ENCODE peak calls at places on chromosomes 11 and 22, in five cellular contexts. C is colonic mucosa, D is Karpas-422, H is heart right ventricle, B is right lobe of liver. K is an unnamed sample.

GRCh38 chr11:13535819-13536218 is 40.0 kb upstream of the PTH start:
- DNase-seq in C (no peak), D (peak; percentile 70), H (no peak), B (no peak), K (no peak)

GRCh38 chr11:68043349-68044144 is 4.7 kb downstream of the TCIRG1 start:
- DNase-seq in C (no peak), D (no peak), H (no peak), B (no peak), K (no peak)

GRCh38 chr11:120608760-120609211 is 97.2 kb downstream of the GRIK4 start:
- DNase-seq in C (peak; percentile 34), D (no peak), H (no peak), B (no peak), K (peak; percentile 11)

GRCh38 chr11:130732476-130732875 is 183.8 kb downstream of the SNX19 start:
- DNase-seq in C (no peak), D (no peak), H (no peak), B (no peak), K (no peak)

GRCh38 chr11:84503503-84503902 is 1123.6 kb downstream of the DLG2 start:
- DNase-seq in C (no peak), D (no peak), H (no peak), B (no peak), K (no peak)

GRCh38 chr11:94934362-94934761 is 39.0 kb downstream of the CWC15 start:
- DNase-seq in C (no peak), D (no peak), H (no peak), B (no peak), K (no peak)

GRCh38 chr22:22955276-22955798 is 67.7 kb downstream of the IGLL5 start:
- DNase-seq in C (no peak), D (no peak), H (no peak), B (no peak), K (no peak)

GRCh38 chr11:85765835-85766234 is 45.1 kb downstream of the SYTL2 start:
- DNase-seq in C (no peak), D (no peak), H (no peak), B (no peak), K (no peak)

GRCh38 chr22:47195676-47196492 is 433.4 kb downstream of the TBC1D22A start:
- DNase-seq in C (peak; percentile 11), D (no peak), H (no peak), B (peak; percentile 37), K (no peak)

GRCh38 chr11:13110929-13111812 is 102.1 kb downstream of the RASSF10 start:
- DNase-seq in C (no peak), D (no peak), H (peak; percentile 63), B (no peak), K (peak; percentile 96)

GRCh38 chr22:41047741-41048140 is 44.7 kb upstream of the EP300 start:
- DNase-seq in C (no peak), D (no peak), H (no peak), B (no peak), K (peak; percentile 59)

GRCh38 chr11:7595016-7595869 is 78.1 kb downstream of the CYB5R2 start:
- DNase-seq in C (no peak), D (no peak), H (no peak), B (no peak), K (no peak)

GRCh38 chr22:35995345-35995744 is 33.3 kb downstream of the RBFOX2 start:
- DNase-seq in C (no peak), D (no peak), H (no peak), B (no peak), K (no peak)

GRCh38 chr11:67670316-67671210 is 3.9 kb downstream of the ALDH3B2 start:
- DNase-seq in C (no peak), D (no peak), H (no peak), B (no peak), K (peak; percentile 87)

GRCh38 chr11:12683857-12684256 is 9.6 kb downstream of the TEAD1 start:
- DNase-seq in C (no peak), D (no peak), H (no peak), B (no peak), K (peak; percentile 70)

GRCh38 chr22:45019861-45020655 is 10.3 kb upstream of the PHF21B start:
- DNase-seq in C (no peak), D (no peak), H (no peak), B (no peak), K (no peak)

GRCh38 chr22:38844661-38845367 is 986 bp upstream of the NPTXR start:
- DNase-seq in C (no peak), D (no peak), H (no peak), B (no peak), K (no peak)

GRCh38 chr22:45879552-45879949 is 97.4 kb downstream of the WNT7B start:
- DNase-seq in C (no peak), D (no peak), H (peak; percentile 47), B (peak; percentile 44), K (no peak)

DNA sequence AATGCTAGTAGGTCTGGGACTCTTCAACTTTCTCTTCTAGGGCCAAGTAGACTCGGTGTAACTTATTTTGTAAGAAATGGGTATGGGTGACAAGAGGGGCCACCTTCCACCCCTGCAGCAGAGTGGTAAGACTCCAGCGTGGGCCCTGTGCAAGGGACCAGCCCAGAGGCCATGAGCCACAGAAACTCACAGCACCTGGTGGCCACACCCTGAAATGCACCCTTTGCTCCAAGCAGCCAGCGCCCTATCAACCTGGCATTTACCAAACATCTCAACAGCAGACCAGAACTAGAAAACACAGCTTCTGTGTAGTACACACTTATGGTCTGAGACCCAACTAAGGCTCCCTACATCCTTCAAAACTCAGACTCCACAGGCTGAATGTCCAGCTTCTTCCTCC is 5.7 kb downstream of the CDCA5 start:
- DNase-seq in C (peak; percentile 75), D (peak; percentile 83), H (no peak), B (peak; percentile 70), K (peak; percentile 6)
- H3K36me3 ChIP-seq in C (no peaks in the 10 kb centered on the region), D (peaks cover 12% of the 10 kb centered on the region), H (no peaks in the 10 kb centered on the region), B (no peaks in the 10 kb centered on the region), K (peaks cover 32% of the 10 kb centered on the region)

GRCh38 chr22:29431986-29432385 is 6.4 kb upstream of the RFPL1 start:
- DNase-seq in C (no peak), D (no peak), H (no peak), B (no peak), K (no peak)
- H3K27me3 ChIP-seq in C (no peaks in the 10 kb centered on the region), D (no peaks in the 10 kb centered on the region), H (peaks cover 50% of the 10 kb centered on the region), B (no peaks in the 10 kb centered on the region), K (no peaks in the 10 kb centered on the region)

GRCh38 chr22:24964441-24964840 is 11.9 kb downstream of the KIAA1671 start:
- DNase-seq in C (no peak), D (no peak), H (no peak), B (no peak), K (peak; percentile 73)
- H3K36me3 ChIP-seq in C (no peaks in the 10 kb centered on the region), D (no peaks in the 10 kb centered on the region), H (no peaks in the 10 kb centered on the region), B (no peaks in the 10 kb centered on the region), K (no peaks in the 10 kb centered on the region)

DNA sequence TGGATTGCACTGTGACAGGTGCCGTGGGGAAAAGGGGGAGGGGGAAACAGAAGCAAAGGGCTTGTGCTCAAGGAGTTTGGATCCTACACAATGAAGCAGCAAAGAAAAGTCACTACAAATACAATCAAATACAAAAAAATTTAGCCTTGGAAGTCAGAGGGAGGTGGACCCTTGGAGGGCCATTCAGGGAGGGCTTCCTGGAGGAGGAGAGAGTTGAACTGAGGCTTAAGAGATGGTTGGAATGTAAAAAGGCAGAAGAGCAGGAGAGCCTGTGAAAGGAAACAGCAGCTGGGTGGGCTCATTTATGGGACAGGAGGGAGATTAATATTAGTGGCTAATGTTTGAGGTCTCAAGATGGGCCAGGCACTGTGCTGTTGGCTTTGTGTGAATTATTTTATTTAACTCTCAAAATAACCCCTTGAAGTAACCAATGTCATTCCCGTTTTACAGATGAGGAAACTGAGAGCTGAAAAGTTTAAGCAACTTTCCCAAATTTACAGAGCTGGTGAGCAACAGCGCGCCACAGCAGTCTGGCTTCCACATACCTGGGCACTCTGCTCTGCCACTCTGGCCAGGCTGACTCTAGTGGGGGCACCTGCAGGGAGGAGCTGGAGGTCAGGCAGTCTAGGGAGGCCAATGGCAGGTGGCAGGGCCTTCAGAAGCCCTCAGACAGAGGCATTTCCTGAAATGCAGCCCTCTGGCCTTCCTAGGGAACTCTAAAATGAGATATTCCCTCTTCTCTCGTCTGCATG is 2.7 kb upstream of the CHST1 start:
- DNase-seq in C (no peak), D (no peak), H (no peak), B (no peak), K (no peak)
- H3K27me3 ChIP-seq in C (peaks cover 32% of the 10 kb centered on the region), D (no peaks in the 10 kb centered on the region), H (peaks cover 45% of the 10 kb centered on the region), B (peaks cover 9% of the 10 kb centered on the region), K (peaks cover 34% of the 10 kb centered on the region)